ENCODE peak calls at places on chromosomes 13 and 19, in six cellular contexts. P is upper lobe of right lung, Y is iPS DF 19.7, Z is BE2C, S is pons, J is AG08396. N is an unnamed sample.

GRCh38 chr19:51697169-51697776 is 4.1 kb downstream of the SPACA6 start:
- DNase-seq in Y (no peak), P (no peak), J (no peak), S (no peak), Z (no peak), N (no peak)

GRCh38 chr19:14354445-14354844 is 26.8 kb upstream of the ADGRE5 start:
- DNase-seq in S (no peak), P (no peak), Y (no peak), Z (no peak), J (no peak), N (no peak)

GRCh38 chr19:27765912-27766725 is 1446.8 kb downstream of the UQCRFS1 start:
- DNase-seq in S (no peak), J (no peak), Z (no peak), Y (no peak), P (no peak), N (no peak)

GRCh38 chr13:92460479-92460878 is 766.1 kb upstream of the GPC6 start:
- DNase-seq in Y (no peak), J (no peak), Z (no peak), P (no peak), S (no peak), N (no peak)

GRCh38 chr13:104937881-104938280 is 1597.6 kb downstream of the EFNB2 start:
- DNase-seq in P (no peak), J (no peak), Y (no peak), S (no peak), Z (no peak), N (no peak)

GRCh38 chr19:44050740-44051653 is 839 bp upstream of the ZNF223 start:
- DNase-seq in S (peak; percentile 2), J (no peak), Y (no peak), Z (no peak), P (no peak), N (peak; percentile 34)

GRCh38 chr19:2332341-2333026 is 4.0 kb downstream of the SPPL2B start:
- DNase-seq in Y (no peak), S (no peak), J (no peak), P (no peak), Z (peak; percentile 92), N (no peak)

GRCh38 chr19:14774373-14774772 is 4.0 kb downstream of the ADGRE2 start:
- DNase-seq in J (no peak), S (no peak), Y (no peak), P (no peak), Z (no peak), N (no peak)

GRCh38 chr13:79593611-79594275 is 112.8 kb downstream of the NDFIP2 start:
- DNase-seq in Z (no peak), P (no peak), S (peak; percentile 6), Y (no peak), J (no peak), N (peak; percentile 8)